ENCODE peak calls at places on chromosome 1, in six cellular contexts. E, K, F, S, N and C are unnamed samples.

GRCh38 chr1:67298762-67299161 is 8.9 kb upstream of the IL12RB2 start:
- DNase-seq in E (peak), K (no peak), F (no peak), S (no peak), N (no peak), C (no peak)

GRCh38 chr1:97739596-97740103 is 181.2 kb downstream of the DPYD start:
- DNase-seq in E (no peak), K (no peak), F (peak), S (no peak), N (no peak), C (no peak)

GRCh38 chr1:82795503-82796149 is 994.9 kb downstream of the ADGRL2 start:
- DNase-seq in E (peak), K (no peak), F (no peak), S (peak), N (no peak), C (no peak)

GRCh38 chr1:119260504-119260903 is 108.1 kb upstream of the HAO2 start:
- DNase-seq in E (peak), K (no peak), F (no peak), S (no peak), N (no peak), C (no peak)

GRCh38 chr1:230754831-230755230 is 7.6 kb downstream of the CAPN9 start:
- DNase-seq in E (no peak), K (no peak), F (peak), S (peak), N (no peak), C (no peak)

GRCh38 chr1:41639332-41639936 is 155.0 kb upstream of the EDN2 start:
- DNase-seq in E (no peak), K (no peak), F (peak), S (peak), N (no peak), C (no peak)

GRCh38 chr1:18676431-18676830 is 45.8 kb downstream of the PAX7 start:
- DNase-seq in E (peak), K (no peak), F (no peak), S (no peak), N (no peak), C (no peak)

GRCh38 chr1:145782166-145783099 is 41.5 kb downstream of the RNF115 start:
- DNase-seq in E (no peak), K (no peak), F (peak), S (peak), N (no peak), C (no peak)

GRCh38 chr1:112618114-112618720 is 724 bp downstream of the ST7L start:
- DNase-seq in E (peak), K (no peak), F (peak), S (peak), N (no peak), C (no peak)

GRCh38 chr1:56897150-56898004 is 42.8 kb downstream of the C8A start:
- DNase-seq in E (no peak), K (no peak), F (no peak), S (no peak), N (no peak), C (no peak)

GRCh38 chr1:59750612-59751395 is 63.9 kb upstream of the HOOK1 start:
- DNase-seq in E (no peak), K (no peak), F (peak), S (peak), N (peak), C (no peak)

GRCh38 chr1:47411441-47411840 is 4.6 kb upstream of the FOXE3 start:
- DNase-seq in E (no peak), K (no peak), F (peak), S (no peak), N (no peak), C (no peak)

GRCh38 chr1:8409666-8410065 is 91.8 kb downstream of the SLC45A1 start:
- DNase-seq in E (no peak), K (no peak), F (no peak), S (no peak), N (no peak), C (no peak)

GRCh38 chr1:161185282-161185682 is 8.0 kb upstream of the B4GALT3 start:
- DNase-seq in E (no peak), K (no peak), F (peak), S (peak), N (no peak), C (no peak)

GRCh38 chr1:2322065-2322571 is 69.2 kb downstream of the MORN1 start:
- DNase-seq in E (peak), K (peak), F (peak), S (peak), N (peak), C (peak)

GRCh38 chr1:203189951-203190352 is 3.4 kb upstream of the CHI3L1 start:
- DNase-seq in E (no peak), K (no peak), F (peak), S (no peak), N (no peak), C (no peak)
- H3K4me3 ChIP-seq in E (no peak), K (no peak), F (no peak), S (no peak), N (no peak), C (no peak)

GRCh38 chr1:170230323-170230722 is 84.6 kb downstream of the NTMT2 start:
- DNase-seq in E (no peak), K (no peak), F (no peak), S (no peak), N (no peak), C (no peak)

GRCh38 chr1:170221495-170221894 is 75.7 kb downstream of the NTMT2 start:
- DNase-seq in E (no peak), K (no peak), F (no peak), S (no peak), N (no peak), C (no peak)

GRCh38 chr1:170224469-170224868 is 78.7 kb downstream of the NTMT2 start:
- DNase-seq in E (no peak), K (no peak), F (no peak), S (no peak), N (no peak), C (no peak)

GRCh38 chr1:170221031-170221430 is 75.3 kb downstream of the NTMT2 start:
- DNase-seq in E (no peak), K (no peak), F (no peak), S (peak), N (peak), C (no peak)

DNA sequence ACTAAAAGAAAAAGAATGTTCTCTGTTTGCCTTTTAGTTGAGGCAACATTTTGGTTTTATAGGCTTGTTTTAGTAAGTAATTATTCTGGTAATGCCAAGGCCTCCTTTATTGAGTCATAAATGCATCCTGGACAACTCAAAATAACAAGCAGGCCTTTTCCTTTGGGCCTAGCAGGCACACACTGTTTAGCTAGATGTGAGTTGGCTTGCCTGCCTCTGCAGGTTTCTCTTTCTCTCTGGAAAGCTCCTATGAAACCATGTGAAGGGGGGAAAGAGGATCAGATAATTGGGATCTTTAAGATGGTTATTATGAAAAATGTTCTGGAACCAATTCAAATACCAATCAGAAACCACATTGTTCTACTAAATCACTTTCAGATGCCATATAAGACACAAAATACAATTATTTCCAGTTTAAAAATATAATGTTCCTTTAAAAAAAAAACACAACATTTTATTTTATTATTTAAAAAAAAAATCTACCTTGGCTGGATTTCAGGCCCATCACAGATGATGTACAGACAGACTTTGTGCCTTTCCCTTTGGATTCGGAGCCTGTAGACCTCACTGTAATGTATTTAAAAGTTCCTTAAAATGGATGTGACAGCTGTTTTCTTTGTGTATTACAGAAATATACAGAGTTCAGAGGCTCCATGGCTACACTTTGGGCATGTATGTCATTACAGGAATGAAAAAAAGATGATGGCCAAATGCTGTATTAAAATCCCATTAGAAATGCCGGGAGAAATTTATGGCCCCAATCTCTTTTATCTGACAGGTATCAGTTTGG is 80.2 kb downstream of the NTMT2 start:
- DNase-seq in E (no peak), K (no peak), F (no peak), S (no peak), N (no peak), C (no peak)
- H2AK5ac ChIP-seq in E (no peak), K (no peak), F (no peak), S (no peak), N (no peak), C (no peak)

DNA sequence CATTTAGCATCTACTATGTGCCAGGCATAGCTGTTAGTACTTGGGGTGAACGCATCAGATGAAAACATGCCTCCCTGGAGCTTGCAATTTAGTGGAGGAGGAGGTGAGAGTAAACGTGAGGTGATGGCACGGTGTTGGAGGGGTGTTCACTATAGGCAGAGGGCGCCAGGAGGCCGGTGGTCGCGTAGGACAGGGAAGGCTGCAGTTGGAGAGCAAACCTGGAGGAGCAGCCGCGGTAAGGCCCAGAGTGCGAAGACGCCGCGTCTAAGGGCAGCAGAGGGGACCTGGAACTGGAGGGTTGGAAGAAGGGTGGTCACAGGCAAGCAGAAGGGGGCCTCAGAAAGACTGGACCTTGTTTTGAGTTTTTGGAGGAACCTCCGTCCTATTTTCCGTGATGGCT is 30.2 kb upstream of the TRIM17 start:
- DNase-seq in E (no peak), K (no peak), F (no peak), S (no peak), N (no peak), C (no peak)
- H3K4me3 ChIP-seq in E (no peak), K (peak), F (no peak), S (no peak), N (no peak), C (peak)

GRCh38 chr1:44775078-44775929 is at the start of gene RPS8:
- DNase-seq in E (peak), K (peak), F (peak), S (peak), N (peak), C (peak)
- H2AK5ac ChIP-seq in E (peak), K (peak), F (peak), S (peak), N (peak), C (peak)